ENCODE peak calls at places on chromosomes 3 and 15, in five cellular contexts. B is cardiac muscle cell; C is foreskin melanocyte; V is amygdala; Q is stimulated activated CD4-positive, alpha-beta T cell treated with anti-CD3 and anti-CD28 coated beads, Interleukin-1b, Interleukin-23, amount 100 ng/mL, for 1 hour. M is an unnamed sample.

GRCh38 chr15:75904241-75904631 is 558 bp downstream of the FBXO22 start:
- DNase-seq in B (peak), C (no peak), V (no peak), Q (no peak), M (peak)

GRCh38 chr15:89654311-89654761 is 931 bp downstream of the KIF7 start:
- DNase-seq in C (no peak), Q (no peak), V (no peak), B (peak), M (no peak)

GRCh38 chr3:141877911-141878310 is 1.5 kb downstream of the ATP1B3 start:
- DNase-seq in B (peak), C (no peak), Q (no peak), V (no peak), M (no peak)

GRCh38 chr3:189621948-189622603 is 9.1 kb upstream of the TP63 start:
- DNase-seq in B (peak), V (no peak), C (no peak), Q (no peak), M (no peak)

GRCh38 chr3:117963858-117964257 is 1070.8 kb downstream of the IGSF11 start:
- DNase-seq in B (no peak), Q (no peak), C (no peak), V (no peak), M (no peak)

GRCh38 chr3:133991209-133991608 is 38.5 kb downstream of the SLCO2A1 start:
- DNase-seq in Q (no peak), V (no peak), B (no peak), C (no peak), M (no peak)

GRCh38 chr3:73433681-73434080 is 191.1 kb downstream of the PDZRN3 start:
- DNase-seq in C (no peak), Q (no peak), B (no peak), V (peak), M (peak)

GRCh38 chr3:140397847-140398246 is 280.0 kb upstream of the TRIM42 start:
- DNase-seq in C (no peak), B (no peak), Q (no peak), V (no peak), M (no peak)

GRCh38 chr3:23776352-23776891 is 29.3 kb upstream of the UBE2E1 start:
- DNase-seq in V (peak), C (peak), B (peak), Q (no peak), M (peak)

GRCh38 chr15:80384442-80384841 is 19.7 kb upstream of the ARNT2 start:
- DNase-seq in C (no peak), B (no peak), V (no peak), Q (no peak), M (no peak)

GRCh38 chr3:129305592-129306091 is 27.0 kb downstream of the HMCES start:
- DNase-seq in Q (no peak), B (peak), V (peak), C (no peak), M (peak)

GRCh38 chr15:40334941-40335795 is 5.6 kb downstream of the CCDC9B start:
- DNase-seq in B (no peak), C (no peak), V (no peak), Q (no peak), M (no peak)

GRCh38 chr15:57610130-57610529 is 18.4 kb downstream of the MYZAP start:
- DNase-seq in B (peak), C (no peak), Q (no peak), V (no peak), M (no peak)

GRCh38 chr15:77497108-77497737 is 76.5 kb downstream of the HMG20A start:
- DNase-seq in C (peak), B (peak), Q (no peak), V (peak), M (peak)